ENCODE peak calls at places on chromosomes 4 and X, in five cellular contexts. H is hypothalamus, N is astrocyte of the spinal cord, S is GM04504, I is ACHN. E is an unnamed sample.

GRCh38 chr4:105088110-105088879 is 58.4 kb upstream of the TET2 start:
- DNase-seq in H (no peak), N (peak; percentile 94), S (peak; percentile 92), I (no peak), E (peak; percentile 92)

GRCh38 chr4:8744083-8744805 is 127.4 kb downstream of the HMX1 start:
- DNase-seq in H (no peak), N (no peak), S (no peak), I (no peak), E (no peak)

GRCh38 chr4:12445711-12446110 is 1017.0 kb upstream of the HS3ST1 start:
- DNase-seq in H (no peak), N (no peak), S (no peak), I (no peak), E (peak; percentile 1)

GRCh38 chrX:100980608-100981497 is 11.3 kb downstream of the ARL13A start:
- DNase-seq in H (no peak), N (peak; percentile 81), S (peak; percentile 10), I (peak; percentile 53), E (peak; percentile 54)

GRCh38 chr4:76377922-76378321 is 43.0 kb downstream of the CCDC158 start:
- DNase-seq in H (no peak), N (peak; percentile 50), S (no peak), I (peak; percentile 23), E (peak; percentile 69)

GRCh38 chr4:141642711-141643110 is 6.3 kb downstream of the IL15 start:
- DNase-seq in H (no peak), N (no peak), S (no peak), I (no peak), E (no peak)

GRCh38 chr4:29259556-29259955 is 1460.6 kb upstream of the PCDH7 start:
- DNase-seq in H (no peak), N (no peak), S (no peak), I (no peak), E (no peak)

GRCh38 chrX:49919617-49920016 is 2.8 kb upstream of the CLCN5 start:
- DNase-seq in H (no peak), N (peak; percentile 28), S (no peak), I (peak; percentile 3), E (peak; percentile 85)

GRCh38 chr4:186586190-186586589 is 30.8 kb upstream of the MTNR1A start:
- DNase-seq in H (no peak), N (peak; percentile 29), S (no peak), I (no peak), E (no peak)

GRCh38 chr4:183658362-183659028 is 490 bp downstream of the RWDD4 start:
- DNase-seq in H (no peak), N (peak; percentile 17), S (no peak), I (peak; percentile 58), E (peak; percentile 19)

GRCh38 chr4:124212835-124213640 is 499.5 kb downstream of the ANKRD50 start:
- DNase-seq in H (no peak), N (peak; percentile 45), S (no peak), I (no peak), E (peak; percentile 80)

GRCh38 chr4:2290488-2290887 is 28.6 kb upstream of the MXD4 start:
- DNase-seq in H (no peak), N (no peak), S (no peak), I (no peak), E (no peak)

GRCh38 chr4:82123934-82124333 is 249.9 kb downstream of the HNRNPD start:
- DNase-seq in H (no peak), N (no peak), S (no peak), I (no peak), E (no peak)

GRCh38 chr4:143558823-143559756 is 45.6 kb downstream of the SMARCA5 start:
- DNase-seq in H (no peak), N (peak; percentile 68), S (peak; percentile 22), I (peak; percentile 69), E (peak; percentile 43)

GRCh38 chr4:33369366-33369899 is 2649.3 kb downstream of the PCDH7 start:
- DNase-seq in H (no peak), N (peak; percentile 83), S (peak; percentile 12), I (no peak), E (peak; percentile 66)

GRCh38 chrX:43958529-43958928 is 14.7 kb downstream of the NDP start:
- DNase-seq in H (no peak), N (peak; percentile 79), S (peak; percentile 64), I (peak; percentile 65), E (peak; percentile 92)

GRCh38 chrX:18582910-18583493 is 88.9 kb downstream of the RS1 start:
- DNase-seq in H (no peak), N (peak; percentile 5), S (no peak), I (no peak), E (peak; percentile 32)

GRCh38 chr4:149961876-149962597 is 116.2 kb upstream of the DCLK2 start:
- DNase-seq in H (no peak), N (peak; percentile 66), S (peak; percentile 10), I (no peak), E (peak; percentile 60)

GRCh38 chr4:81377231-81377630 is 94.5 kb downstream of the RASGEF1B start:
- DNase-seq in H (no peak), N (no peak), S (no peak), I (no peak), E (no peak)

GRCh38 chrX:109886122-109886761 is 116.7 kb upstream of the TMEM164 start:
- DNase-seq in H (no peak), N (peak; percentile 37), S (no peak), I (peak; percentile 28), E (peak; percentile 71)

GRCh38 chr4:146585761-146586333 is 52.8 kb upstream of the POU4F2 start:
- DNase-seq in H (no peak), N (peak; percentile 26), S (peak; percentile 44), I (no peak), E (peak; percentile 74)

GRCh38 chr4:157079441-157079840 is 3.5 kb downstream of the GLRB start:
- DNase-seq in H (no peak), N (no peak), S (no peak), I (no peak), E (no peak)

GRCh38 chr4:158934996-158935669 is 166.3 kb downstream of the FNIP2 start:
- DNase-seq in H (no peak), N (no peak), S (no peak), I (no peak), E (no peak)

GRCh38 chr4:174214102-174214878 is 69.2 kb downstream of the FBXO8 start:
- DNase-seq in H (no peak), N (no peak), S (no peak), I (no peak), E (no peak)

GRCh38 chr4:93775551-93775950 is 53.0 kb upstream of the ATOH1 start:
- DNase-seq in H (no peak), N (no peak), S (no peak), I (no peak), E (no peak)

GRCh38 chr4:176791591-176792347 is 953 bp downstream of the VEGFC start:
- DNase-seq in H (no peak), N (peak; percentile 67), S (no peak), I (peak; percentile 63), E (peak; percentile 64)

GRCh38 chrX:153885208-153885787 is 675 bp downstream of the L1CAM start:
- DNase-seq in H (no peak), N (no peak), S (no peak), I (no peak), E (no peak)